ENCODE peak calls at places on chromosomes 7 and 10, in five cellular contexts. One of them, this sample, is unnamed.
A peak's percentile ranks its signal among the peaks of the same experiment; 100 is the strongest.

GRCh38 chr10:52119507-52119906 is 194.6 kb upstream of the DKK1 start:
- DNase-seq in GM12878: no peak
- DNase-seq in HepG2: no peak
- DNase-seq in SK-N-SH: no peak
- DNase-seq in HCT116: no peak
- DNase-seq in this sample: no peak

GRCh38 chr7:94710256-94710655 is 54.3 kb upstream of the SGCE start:
- DNase-seq in SK-N-SH: no peak
- DNase-seq in GM12878: no peak
- DNase-seq in HCT116: no peak
- DNase-seq in HepG2: no peak
- DNase-seq in this sample: no peak

GRCh38 chr10:113133497-113133896 is 183.4 kb downstream of the TCF7L2 start:
- DNase-seq in GM12878: no peak
- DNase-seq in SK-N-SH: no peak
- DNase-seq in HCT116: no peak
- DNase-seq in HepG2: no peak
- DNase-seq in this sample: no peak

GRCh38 chr7:18974803-18975202 is 142.6 kb downstream of the TWIST1 start:
- DNase-seq in HCT116: peak; percentile 18
- DNase-seq in HepG2: no peak
- DNase-seq in SK-N-SH: no peak
- DNase-seq in GM12878: no peak
- DNase-seq in this sample: no peak

GRCh38 chr7:112981966-112982365 is 104.7 kb downstream of the GPR85 start:
- DNase-seq in SK-N-SH: no peak
- DNase-seq in HepG2: no peak
- DNase-seq in GM12878: no peak
- DNase-seq in HCT116: no peak
- DNase-seq in this sample: no peak

GRCh38 chr7:70215491-70215890 is 617.2 kb downstream of the AUTS2 start:
- DNase-seq in GM12878: no peak
- DNase-seq in HepG2: no peak
- DNase-seq in HCT116: no peak
- DNase-seq in SK-N-SH: no peak
- DNase-seq in this sample: no peak

GRCh38 chr10:23405540-23405939 is 33.3 kb upstream of the OTUD1 start:
- DNase-seq in GM12878: no peak
- DNase-seq in HepG2: peak; percentile 84
- DNase-seq in HCT116: no peak
- DNase-seq in SK-N-SH: no peak
- DNase-seq in this sample: no peak

GRCh38 chr7:45646996-45647411 is 72.8 kb downstream of the ADCY1 start:
- DNase-seq in HCT116: no peak
- DNase-seq in GM12878: no peak
- DNase-seq in SK-N-SH: peak; percentile 82
- DNase-seq in HepG2: no peak
- DNase-seq in this sample: no peak

GRCh38 chr7:43112941-43113621 is 634 bp downstream of the HECW1 start:
- DNase-seq in HepG2: no peak
- DNase-seq in GM12878: no peak
- DNase-seq in SK-N-SH: peak; percentile 74
- DNase-seq in HCT116: no peak
- DNase-seq in this sample: peak; percentile 33

GRCh38 chr10:103648231-103648950 is 154.9 kb downstream of the NEURL1 start:
- DNase-seq in HCT116: no peak
- DNase-seq in SK-N-SH: no peak
- DNase-seq in HepG2: no peak
- DNase-seq in GM12878: no peak
- DNase-seq in this sample: no peak

GRCh38 chr10:24465124-24465874 is 256.4 kb downstream of the KIAA1217 start:
- DNase-seq in SK-N-SH: no peak
- DNase-seq in HCT116: no peak
- DNase-seq in HepG2: no peak
- DNase-seq in GM12878: no peak
- DNase-seq in this sample: no peak

GRCh38 chr10:102812213-102812876 is 24.9 kb downstream of the CYP17A1 start:
- DNase-seq in HepG2: no peak
- DNase-seq in HCT116: no peak
- DNase-seq in SK-N-SH: no peak
- DNase-seq in GM12878: no peak
- DNase-seq in this sample: no peak

GRCh38 chr10:122336332-122336731 is 38.2 kb upstream of the PLEKHA1 start:
- DNase-seq in GM12878: no peak
- DNase-seq in HepG2: no peak
- DNase-seq in HCT116: no peak
- DNase-seq in SK-N-SH: no peak
- DNase-seq in this sample: no peak

GRCh38 chr10:46530249-46531186 is 25.9 kb downstream of the GPRIN2 start:
- DNase-seq in SK-N-SH: no peak
- DNase-seq in GM12878: no peak
- DNase-seq in HCT116: no peak
- DNase-seq in HepG2: peak; percentile 49
- DNase-seq in this sample: no peak

GRCh38 chr7:103129702-103130557 is 19.0 kb downstream of the NAPEPLD start:
- DNase-seq in SK-N-SH: no peak
- DNase-seq in HCT116: no peak
- DNase-seq in HepG2: no peak
- DNase-seq in GM12878: no peak
- DNase-seq in this sample: no peak

GRCh38 chr10:27745719-27746363 is at the start of gene MKX:
- DNase-seq in HCT116: no peak
- DNase-seq in HepG2: no peak
- DNase-seq in GM12878: no peak
- DNase-seq in SK-N-SH: peak; percentile 31
- DNase-seq in this sample: no peak

GRCh38 chr7:133753513-133753912 is 373.6 kb upstream of the LRGUK start:
- DNase-seq in GM12878: no peak
- DNase-seq in SK-N-SH: no peak
- DNase-seq in HCT116: no peak
- DNase-seq in HepG2: no peak
- DNase-seq in this sample: no peak

GRCh38 chr7:111833461-111833860 is 271.2 kb upstream of the IMMP2L start:
- DNase-seq in GM12878: no peak
- DNase-seq in SK-N-SH: no peak
- DNase-seq in HepG2: no peak
- DNase-seq in HCT116: no peak
- DNase-seq in this sample: no peak

GRCh38 chr7:118195837-118196474 is 12.0 kb downstream of the LSM8 start:
- DNase-seq in GM12878: no peak
- DNase-seq in HepG2: peak; percentile 61
- DNase-seq in HCT116: peak; percentile 64
- DNase-seq in SK-N-SH: peak; percentile 54
- DNase-seq in this sample: peak; percentile 59

GRCh38 chr10:130742936-130743675 is 568.4 kb downstream of the TCERG1L start:
- DNase-seq in GM12878: no peak
- DNase-seq in SK-N-SH: no peak
- DNase-seq in HCT116: no peak
- DNase-seq in HepG2: no peak
- DNase-seq in this sample: no peak

GRCh38 chr7:149495785-149496641 is 1.6 kb downstream of the ZNF746 start:
- DNase-seq in GM12878: no peak
- DNase-seq in HCT116: no peak
- DNase-seq in HepG2: peak; percentile 54
- DNase-seq in SK-N-SH: peak; percentile 61
- DNase-seq in this sample: no peak

GRCh38 chr7:144384071-144384470 is 19.4 kb downstream of the NOBOX start:
- DNase-seq in HCT116: peak; percentile 60
- DNase-seq in GM12878: peak; percentile 12
- DNase-seq in HepG2: peak; percentile 8
- DNase-seq in SK-N-SH: no peak
- DNase-seq in this sample: no peak

GRCh38 chr7:144384555-144385245 is 18.8 kb downstream of the NOBOX start:
- DNase-seq in HCT116: peak; percentile 48
- DNase-seq in SK-N-SH: no peak
- DNase-seq in HepG2: no peak
- DNase-seq in GM12878: no peak
- DNase-seq in this sample: no peak

GRCh38 chr7:144390481-144390880 is 13.0 kb downstream of the NOBOX start:
- DNase-seq in HCT116: no peak
- DNase-seq in SK-N-SH: no peak
- DNase-seq in GM12878: no peak
- DNase-seq in HepG2: no peak
- DNase-seq in this sample: no peak

GRCh38 chr7:144388950-144389349 is 14.5 kb downstream of the NOBOX start:
- DNase-seq in GM12878: no peak
- DNase-seq in HCT116: no peak
- DNase-seq in SK-N-SH: no peak
- DNase-seq in HepG2: no peak
- DNase-seq in this sample: no peak

DNA sequence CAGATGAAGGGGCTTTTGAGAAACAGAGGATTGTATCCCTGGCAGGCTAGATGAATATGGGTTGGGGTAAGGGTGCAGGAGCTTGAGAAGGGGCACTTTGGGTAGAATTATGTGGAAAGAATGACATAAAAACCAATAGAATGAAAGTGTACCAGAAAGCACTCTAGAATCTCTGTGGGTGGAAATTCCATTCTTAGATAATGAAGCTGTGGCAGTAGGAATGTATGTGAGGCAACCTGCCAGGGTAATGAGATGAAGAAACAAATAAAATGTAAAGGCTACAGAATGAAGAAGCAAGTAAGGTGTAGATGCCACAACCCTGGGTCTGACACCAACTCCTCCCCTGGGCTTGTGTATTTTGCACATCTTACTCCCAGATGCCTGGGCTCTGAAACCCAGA is 16.8 kb downstream of the NOBOX start:
- DNase-seq in HepG2: no peak
- DNase-seq in GM12878: no peak
- DNase-seq in HCT116: no peak
- DNase-seq in SK-N-SH: no peak
- DNase-seq in this sample: no peak
- TF ChIP-seq ZBTB33 in HepG2: no peak
- TF ChIP-seq ZBTB33 in GM12878: no peak
- TF ChIP-seq ZBTB33 in HCT116: no peak
- TF ChIP-seq ZBTB33 in SK-N-SH: no peak
- TF ChIP-seq ZBTB33 in this sample: no peak

GRCh38 chr7:73504017-73504416 is 18.1 kb downstream of the BAZ1B start:
- DNase-seq in SK-N-SH: peak; percentile 55
- DNase-seq in HCT116: no peak
- DNase-seq in HepG2: no peak
- DNase-seq in GM12878: no peak
- DNase-seq in this sample: no peak

GRCh38 chr7:73507556-73507955 is 14.5 kb downstream of the BAZ1B start:
- DNase-seq in GM12878: no peak
- DNase-seq in HCT116: no peak
- DNase-seq in SK-N-SH: no peak
- DNase-seq in HepG2: no peak
- DNase-seq in this sample: no peak

GRCh38 chr7:73504920-73505319 is 17.2 kb downstream of the BAZ1B start:
- DNase-seq in GM12878: no peak
- DNase-seq in SK-N-SH: no peak
- DNase-seq in HCT116: no peak
- DNase-seq in HepG2: no peak
- DNase-seq in this sample: no peak

GRCh38 chr7:73512018-73512780 is 9.9 kb downstream of the BAZ1B start:
- DNase-seq in GM12878: no peak
- DNase-seq in HCT116: no peak
- DNase-seq in HepG2: no peak
- DNase-seq in SK-N-SH: no peak
- DNase-seq in this sample: peak; percentile 5

DNA sequence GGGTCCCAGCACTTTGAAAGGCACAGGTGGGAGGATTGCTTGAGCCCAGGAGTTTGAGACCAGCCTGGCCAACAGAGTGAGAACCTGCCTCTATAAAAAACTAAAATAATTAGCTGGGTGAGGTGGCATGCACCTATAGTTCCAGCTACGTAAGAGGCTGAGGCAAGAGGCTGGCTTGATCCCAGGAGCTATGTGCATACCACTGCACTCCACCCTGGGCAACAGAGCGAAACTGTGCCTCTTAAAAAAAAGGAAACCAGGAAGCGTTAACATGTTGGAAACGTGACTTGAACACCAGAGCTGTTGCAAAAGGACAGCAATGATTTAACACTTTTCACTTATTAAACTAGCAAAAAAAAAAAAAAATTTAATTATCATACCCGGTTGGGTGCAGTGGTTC is 12.6 kb downstream of the BAZ1B start:
- DNase-seq in GM12878: no peak
- DNase-seq in HepG2: no peak
- DNase-seq in SK-N-SH: no peak
- DNase-seq in HCT116: no peak
- DNase-seq in this sample: no peak
- TF ChIP-seq ZBTB33 in GM12878: no peak
- TF ChIP-seq ZBTB33 in HepG2: no peak
- TF ChIP-seq ZBTB33 in SK-N-SH: no peak
- TF ChIP-seq ZBTB33 in HCT116: no peak
- TF ChIP-seq ZBTB33 in this sample: no peak

DNA sequence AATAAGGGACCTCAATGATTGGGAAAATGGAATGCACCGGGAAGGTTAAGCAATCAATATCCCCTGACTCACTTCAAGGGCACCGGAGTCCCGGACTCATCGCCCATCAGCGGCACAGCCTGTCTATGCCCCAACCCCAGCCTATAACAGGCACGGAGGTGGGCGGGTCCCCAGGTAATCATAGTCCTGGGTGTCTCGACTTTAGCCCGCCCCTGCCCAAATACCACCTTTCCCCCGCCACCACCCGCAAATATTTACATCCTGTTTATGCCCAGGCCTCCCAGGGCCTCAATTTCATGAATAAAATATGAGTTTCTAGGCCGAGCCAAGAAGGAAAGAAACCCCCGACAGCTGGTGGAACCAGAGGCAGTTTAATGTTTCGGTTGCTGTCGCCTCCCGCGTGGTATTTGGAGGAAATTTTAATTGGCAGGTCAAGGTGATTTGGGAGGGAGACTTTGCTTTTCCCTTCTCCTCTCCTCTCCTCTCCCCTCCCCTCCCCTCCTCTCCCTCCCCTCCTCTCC is 15.6 kb upstream of the RFC2 start:
- DNase-seq in GM12878: peak; percentile 74
- DNase-seq in SK-N-SH: peak; percentile 88
- DNase-seq in HepG2: peak; percentile 70
- DNase-seq in HCT116: peak; percentile 76
- DNase-seq in this sample: peak; percentile 50
- TF ChIP-seq ZBTB33 in GM12878: no peak
- TF ChIP-seq ZBTB33 in SK-N-SH: no peak
- TF ChIP-seq ZBTB33 in HepG2: no peak
- TF ChIP-seq ZBTB33 in HCT116: no peak
- TF ChIP-seq ZBTB33 in this sample: no peak

DNA sequence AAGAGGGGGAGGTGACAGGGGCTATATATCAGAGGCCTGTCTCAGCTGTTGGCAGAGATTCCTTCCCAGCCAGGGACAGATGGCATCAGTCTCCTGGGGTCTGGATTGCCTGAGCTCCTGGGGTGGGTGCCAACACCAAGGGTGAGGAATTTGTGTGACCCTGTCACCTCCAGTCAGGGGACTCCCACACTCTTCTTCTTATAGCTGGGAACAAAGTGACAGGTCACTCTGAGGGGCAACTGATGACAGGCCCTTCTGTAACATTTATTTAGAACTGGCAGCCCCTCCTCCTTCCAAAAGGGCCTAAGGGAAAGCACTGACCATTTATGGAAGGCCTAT is 53.7 kb upstream of the DUSP5 start:
- DNase-seq in HCT116: no peak
- DNase-seq in SK-N-SH: peak; percentile 39
- DNase-seq in GM12878: no peak
- DNase-seq in HepG2: no peak
- DNase-seq in this sample: no peak
- TF ChIP-seq ZBTB33 in HCT116: no peak
- TF ChIP-seq ZBTB33 in SK-N-SH: no peak
- TF ChIP-seq ZBTB33 in GM12878: no peak
- TF ChIP-seq ZBTB33 in HepG2: no peak
- TF ChIP-seq ZBTB33 in this sample: no peak

This sample was measured in K562.